ENCODE peak calls at places on chromosomes 11 and 22, in seven cellular contexts. U is mesendoderm, Y is adrenal gland, X is cardiac muscle cell, L is fibroblast of lung, T is colonic mucosa, M is pancreas. K is an unnamed sample.
A peak's percentile ranks its signal among the peaks of the same experiment; 100 is the strongest.

GRCh38 chr22:28630185-28630580 is 49.5 kb downstream of the TTC28 start:
- DNase-seq in U (peak; percentile 3), Y (no peak), X (no peak), L (no peak), T (no peak), M (no peak), K (no peak)

GRCh38 chr11:83827940-83828554 is 541.9 kb upstream of the CCDC90B start:
- DNase-seq in U (peak; percentile 56), Y (no peak), X (peak; percentile 34), L (peak; percentile 44), T (no peak), M (no peak), K (no peak)

GRCh38 chr11:92623055-92623454 is 346.4 kb upstream of the MTNR1B start:
- DNase-seq in U (no peak), Y (no peak), X (no peak), L (no peak), T (no peak), M (no peak), K (no peak)

GRCh38 chr11:47850337-47850736 is 2.2 kb upstream of the NUP160 start:
- DNase-seq in U (no peak), Y (peak; percentile 11), X (no peak), L (no peak), T (no peak), M (no peak), K (no peak)

GRCh38 chr22:31286360-31287255 is 5.7 kb downstream of the PIK3IP1 start:
- DNase-seq in U (no peak), Y (peak; percentile 72), X (peak; percentile 20), L (no peak), T (peak; percentile 45), M (no peak), K (peak; percentile 57)

GRCh38 chr11:121090145-121090721 is 10.8 kb upstream of the TECTA start:
- DNase-seq in U (no peak), Y (no peak), X (no peak), L (no peak), T (no peak), M (no peak), K (no peak)

GRCh38 chr11:1235615-1236315 is 12.9 kb downstream of the MUC5B start:
- DNase-seq in U (no peak), Y (no peak), X (no peak), L (no peak), T (no peak), M (peak; percentile 49), K (no peak)

GRCh38 chr11:764322-765024 is 12.8 kb downstream of the GATD1 start:
- DNase-seq in U (no peak), Y (no peak), X (no peak), L (no peak), T (no peak), M (peak; percentile 54), K (no peak)

GRCh38 chr11:40202569-40202968 is 1256.9 kb downstream of the LRRC4C start:
- DNase-seq in U (no peak), Y (no peak), X (no peak), L (no peak), T (no peak), M (no peak), K (no peak)

GRCh38 chr11:122743949-122744876 is 88.7 kb downstream of the UBASH3B start:
- DNase-seq in U (no peak), Y (peak; percentile 65), X (no peak), L (no peak), T (peak; percentile 44), M (no peak), K (peak; percentile 58)

GRCh38 chr22:37137131-37137530 is 12.6 kb downstream of the IL2RB start:
- DNase-seq in U (no peak), Y (no peak), X (no peak), L (no peak), T (no peak), M (no peak), K (no peak)

GRCh38 chr11:107576497-107577086 is 11.1 kb upstream of the ALKBH8 start:
- DNase-seq in U (no peak), Y (peak; percentile 79), X (peak; percentile 52), L (peak; percentile 23), T (peak; percentile 37), M (peak; percentile 61), K (no peak)

GRCh38 chr22:40499187-40499753 is 128.9 kb downstream of the SGSM3 start:
- DNase-seq in U (peak; percentile 79), Y (peak; percentile 74), X (no peak), L (peak; percentile 99), T (no peak), M (no peak), K (no peak)

GRCh38 chr11:115581871-115582639 is 77.8 kb upstream of the CADM1 start:
- DNase-seq in U (peak; percentile 82), Y (no peak), X (peak; percentile 25), L (peak; percentile 37), T (peak; percentile 53), M (no peak), K (no peak)

GRCh38 chr22:38098410-38099249 is 11.9 kb downstream of the BAIAP2L2 start:
- DNase-seq in U (no peak), Y (no peak), X (no peak), L (peak; percentile 54), T (no peak), M (no peak), K (no peak)

GRCh38 chr22:28750471-28750881 is 8.6 kb downstream of the HSCB start:
- DNase-seq in U (no peak), Y (no peak), X (no peak), L (peak; percentile 84), T (no peak), M (no peak), K (no peak)

GRCh38 chr11:63573881-63574855 is 11.0 kb upstream of the PLAAT2 start:
- DNase-seq in U (peak; percentile 16), Y (peak; percentile 81), X (peak; percentile 34), L (peak; percentile 66), T (peak; percentile 84), M (peak; percentile 22), K (no peak)

GRCh38 chr11:111330234-111330893 is 32.0 kb downstream of the POU2AF3 start:
- DNase-seq in U (no peak), Y (no peak), X (no peak), L (no peak), T (no peak), M (no peak), K (no peak)

GRCh38 chr11:502288-503178 is 4.5 kb downstream of the RNH1 start:
- DNase-seq in U (no peak), Y (no peak), X (no peak), L (no peak), T (no peak), M (no peak), K (no peak)

GRCh38 chr11:9821008-9821752 is 157.3 kb downstream of the SWAP70 start:
- DNase-seq in U (peak; percentile 79), Y (no peak), X (no peak), L (peak; percentile 30), T (no peak), M (no peak), K (no peak)

GRCh38 chr22:35441489-35442100 is 41.7 kb downstream of the MCM5 start:
- DNase-seq in U (no peak), Y (no peak), X (no peak), L (no peak), T (no peak), M (no peak), K (no peak)

GRCh38 chr11:126334665-126335462 is 20.6 kb upstream of the ST3GAL4 start:
- DNase-seq in U (no peak), Y (no peak), X (no peak), L (peak; percentile 75), T (no peak), M (peak; percentile 15), K (no peak)

GRCh38 chr11:114232400-114233070 is 63.7 kb upstream of the NNMT start:
- DNase-seq in U (no peak), Y (no peak), X (no peak), L (no peak), T (peak; percentile 34), M (no peak), K (no peak)
- H3K4me1 ChIP-seq in U (no peaks in the 10 kb centered on the region), Y (peaks cover 7% of the 10 kb centered on the region), X (no peaks in the 10 kb centered on the region), L (no peaks in the 10 kb centered on the region), T (no peaks in the 10 kb centered on the region), M (no peaks in the 10 kb centered on the region), K (no peaks in the 10 kb centered on the region)

DNA sequence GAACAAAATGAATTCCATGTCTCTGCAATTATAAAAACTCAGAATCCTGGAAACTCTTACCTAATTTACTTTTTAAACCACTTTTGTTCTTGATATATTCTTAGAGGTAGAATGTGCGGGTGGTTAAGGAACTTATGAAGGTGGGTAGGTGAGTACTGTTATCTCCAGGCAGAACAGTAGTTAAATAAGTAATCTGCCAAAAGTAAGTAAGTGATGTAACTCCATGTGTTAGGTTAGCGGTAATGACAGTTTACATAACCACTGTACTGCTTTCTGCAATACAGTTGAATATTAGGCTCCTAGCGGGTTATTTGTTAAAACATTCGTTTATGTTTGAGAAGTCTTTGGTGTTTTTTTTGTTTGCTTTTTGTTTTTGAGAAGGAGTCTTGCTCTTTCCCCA is 7.1 kb downstream of the LARGE1 start:
- DNase-seq in U (no peak), Y (no peak), X (no peak), L (no peak), T (no peak), M (no peak), K (no peak)
- H3K4me1 ChIP-seq in U (peaks cover 11% of the 10 kb centered on the region), Y (peaks cover 8% of the 10 kb centered on the region), X (peaks cover 6% of the 10 kb centered on the region), L (no peaks in the 10 kb centered on the region), T (no peaks in the 10 kb centered on the region), M (peaks cover 5% of the 10 kb centered on the region), K (no peaks in the 10 kb centered on the region)

GRCh38 chr11:133898031-133898769 is 52.9 kb upstream of the SPATA19 start:
- DNase-seq in U (peak; percentile 64), Y (peak; percentile 23), X (no peak), L (no peak), T (no peak), M (no peak), K (no peak)
- H3K4me1 ChIP-seq in U (no peaks in the 10 kb centered on the region), Y (no peaks in the 10 kb centered on the region), X (no peaks in the 10 kb centered on the region), L (no peaks in the 10 kb centered on the region), T (no peaks in the 10 kb centered on the region), M (no peaks in the 10 kb centered on the region), K (no peaks in the 10 kb centered on the region)

GRCh38 chr11:26846222-26846621 is 124.4 kb upstream of the SLC5A12 start:
- DNase-seq in U (peak; percentile 56), Y (no peak), X (no peak), L (peak; percentile 30), T (no peak), M (no peak), K (no peak)

GRCh38 chr11:26843539-26843938 is 121.7 kb upstream of the SLC5A12 start:
- DNase-seq in U (no peak), Y (no peak), X (no peak), L (no peak), T (no peak), M (no peak), K (no peak)

GRCh38 chr11:26847459-26847858 is 125.6 kb upstream of the SLC5A12 start:
- DNase-seq in U (no peak), Y (no peak), X (no peak), L (no peak), T (no peak), M (no peak), K (no peak)

GRCh38 chr11:26842883-26843282 is 121.0 kb upstream of the SLC5A12 start:
- DNase-seq in U (no peak), Y (no peak), X (no peak), L (peak; percentile 58), T (no peak), M (no peak), K (no peak)

DNA sequence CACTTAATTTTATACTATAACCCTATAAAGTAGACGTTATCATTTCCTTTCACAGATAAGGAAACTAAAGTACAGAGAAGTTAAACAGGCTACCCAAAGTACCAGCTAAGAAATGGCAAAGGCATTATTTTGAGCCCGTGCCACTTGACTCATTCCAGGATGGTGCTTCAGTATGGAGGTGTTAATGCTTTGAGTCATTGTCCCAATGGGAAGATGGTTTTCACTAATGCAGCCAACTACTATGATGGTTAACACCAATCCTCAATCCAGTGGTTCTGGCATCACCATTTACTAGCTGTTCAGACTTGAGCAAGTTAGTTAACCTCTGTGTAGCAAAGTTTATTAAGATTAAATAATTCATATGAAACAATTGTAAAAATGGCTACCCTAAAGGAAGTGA is 123.1 kb upstream of the SLC5A12 start:
- DNase-seq in U (no peak), Y (no peak), X (no peak), L (no peak), T (no peak), M (no peak), K (no peak)
- H3K4me1 ChIP-seq in U (no peaks in the 10 kb centered on the region), Y (no peaks in the 10 kb centered on the region), X (no peaks in the 10 kb centered on the region), L (peaks cover 2% of the 10 kb centered on the region), T (no peaks in the 10 kb centered on the region), M (no peaks in the 10 kb centered on the region), K (no peaks in the 10 kb centered on the region)